ENCODE peak calls at places on chromosomes 16 and 17, in six cellular contexts. I is HCT116, Y is GM12878, S is HepG2, B is SK-N-SH, K is K562. U is an unnamed sample.

GRCh38 chr17:32930512-32930911 is 2.6 kb downstream of the TMEM98 start:
- DNase-seq in Y (no peak), I (no peak), S (no peak), K (no peak), B (no peak), U (no peak)

GRCh38 chr16:30065943-30066881 is 652 bp downstream of the ALDOA start:
- DNase-seq in K (peak), B (peak), S (no peak), I (no peak), Y (no peak), U (no peak)

GRCh38 chr16:82776466-82777146 is 149.8 kb downstream of the CDH13 start:
- DNase-seq in S (no peak), I (no peak), B (no peak), K (no peak), Y (no peak), U (no peak)

GRCh38 chr16:3734084-3734757 is 16.9 kb upstream of the TRAP1 start:
- DNase-seq in B (no peak), K (no peak), Y (no peak), I (no peak), S (no peak), U (no peak)

GRCh38 chr16:59907671-59908070 is 1173.6 kb upstream of the GOT2 start:
- DNase-seq in Y (no peak), B (no peak), I (no peak), K (no peak), S (no peak), U (no peak)

GRCh38 chr17:1942666-1943431 is 82.3 kb downstream of the RTN4RL1 start:
- DNase-seq in I (no peak), Y (no peak), K (no peak), S (no peak), B (no peak), U (no peak)

GRCh38 chr17:41617698-41618097 is 5.1 kb upstream of the KRT16 start:
- DNase-seq in S (no peak), B (no peak), Y (no peak), I (no peak), K (no peak), U (no peak)

GRCh38 chr16:31710880-31711279 is 162.7 kb upstream of the ZNF267 start:
- DNase-seq in S (no peak), K (no peak), Y (no peak), B (no peak), I (no peak), U (no peak)

GRCh38 chr16:24850289-24850931 is 4.6 kb downstream of the SLC5A11 start:
- DNase-seq in K (no peak), I (no peak), B (no peak), S (no peak), Y (no peak), U (no peak)

GRCh38 chr16:14600164-14600563 is 29.9 kb downstream of the PARN start:
- DNase-seq in K (peak), S (peak), Y (no peak), B (peak), I (peak), U (peak)

GRCh38 chr17:64024781-64025731 is 4.6 kb upstream of the ICAM2 start:
- DNase-seq in Y (no peak), S (no peak), B (no peak), K (no peak), I (no peak), U (no peak)

GRCh38 chr17:15273141-15273793 is 8.1 kb upstream of the PMP22 start:
- DNase-seq in K (no peak), S (no peak), Y (no peak), B (no peak), I (no peak), U (no peak)

GRCh38 chr16:84266451-84266850 is 26.6 kb upstream of the KCNG4 start:
- DNase-seq in Y (peak), K (peak), S (peak), B (peak), I (peak), U (no peak)

GRCh38 chr17:65449495-65449894 is 112.0 kb downstream of the AXIN2 start:
- DNase-seq in Y (no peak), I (no peak), S (no peak), K (no peak), B (no peak), U (no peak)

GRCh38 chr17:45123930-45124796 is 8.2 kb downstream of the PLCD3 start:
- DNase-seq in I (peak), K (peak), Y (no peak), B (peak), S (peak), U (no peak)

GRCh38 chr17:51745993-51746392 is 412.5 kb downstream of the CA10 start:
- DNase-seq in Y (no peak), K (no peak), I (no peak), S (no peak), B (peak), U (no peak)

GRCh38 chr16:56195151-56195550 is 3.9 kb downstream of the GNAO1 start:
- DNase-seq in Y (no peak), B (no peak), I (no peak), K (no peak), S (no peak), U (no peak)

GRCh38 chr17:43560461-43561427 is 14.6 kb upstream of the ETV4 start:
- DNase-seq in Y (no peak), K (no peak), B (no peak), S (no peak), I (no peak), U (no peak)

GRCh38 chr17:58006924-58007780 is at the start of gene SRSF1:
- DNase-seq in I (peak), Y (peak), K (peak), S (peak), B (peak), U (peak)

GRCh38 chr17:28327709-28328108 is 7.6 kb downstream of the IFT20 start:
- DNase-seq in S (no peak), K (no peak), B (no peak), I (no peak), Y (no peak), U (no peak)

GRCh38 chr17:50087246-50087911 is 7.8 kb upstream of the PDK2 start:
- DNase-seq in I (peak), S (peak), Y (no peak), B (peak), K (peak), U (no peak)

GRCh38 chr17:50206604-50207293 is 5.3 kb upstream of the COL1A1 start:
- DNase-seq in Y (no peak), K (peak), B (peak), S (no peak), I (no peak), U (no peak)

GRCh38 chr17:35373532-35373983 is at the start of gene SLFN11:
- DNase-seq in B (peak), K (no peak), Y (peak), I (no peak), S (no peak), U (no peak)

GRCh38 chr17:50074227-50074626 is 18.3 kb downstream of the ITGA3 start:
- DNase-seq in S (no peak), B (no peak), I (no peak), Y (no peak), K (no peak), U (no peak)

GRCh38 chr17:45857977-45858708 is 13.5 kb downstream of the SPPL2C start:
- DNase-seq in K (peak), I (no peak), S (peak), B (no peak), Y (no peak), U (no peak)

GRCh38 chr16:51161440-51162195 is 10.5 kb upstream of the SALL1 start:
- DNase-seq in B (no peak), K (no peak), S (no peak), I (no peak), Y (no peak), U (no peak)

GRCh38 chr16:70691223-70692129 is 5.6 kb upstream of the MTSS2 start:
- DNase-seq in I (no peak), B (peak), S (peak), Y (no peak), K (no peak), U (no peak)

GRCh38 chr16:70692130-70692470 is 6.2 kb upstream of the MTSS2 start:
- DNase-seq in Y (no peak), I (no peak), K (no peak), B (no peak), S (no peak), U (no peak)

GRCh38 chr16:70693231-70693671 is 7.4 kb upstream of the MTSS2 start:
- DNase-seq in I (no peak), Y (no peak), S (no peak), K (no peak), B (no peak), U (no peak)

GRCh38 chr16:70694088-70694487 is 8.2 kb upstream of the MTSS2 start:
- DNase-seq in B (no peak), K (no peak), I (no peak), S (no peak), Y (no peak), U (peak)

GRCh38 chr16:70692481-70693203 is 6.8 kb upstream of the MTSS2 start:
- DNase-seq in S (peak), B (no peak), I (no peak), Y (no peak), K (no peak), U (no peak)
- TF ChIP-seq SIN3A in S (no peak), B (no peak), I (no peak), Y (no peak), K (no peak), U (no peak)

GRCh38 chr16:88312732-88313131 is 70.0 kb upstream of the ZNF469 start:
- DNase-seq in Y (no peak), S (peak), B (no peak), I (no peak), K (no peak), U (no peak)
- TF ChIP-seq CTCF in Y (no peak), S (no peak), B (no peak), I (no peak), K (no peak), U (no peak)

DNA sequence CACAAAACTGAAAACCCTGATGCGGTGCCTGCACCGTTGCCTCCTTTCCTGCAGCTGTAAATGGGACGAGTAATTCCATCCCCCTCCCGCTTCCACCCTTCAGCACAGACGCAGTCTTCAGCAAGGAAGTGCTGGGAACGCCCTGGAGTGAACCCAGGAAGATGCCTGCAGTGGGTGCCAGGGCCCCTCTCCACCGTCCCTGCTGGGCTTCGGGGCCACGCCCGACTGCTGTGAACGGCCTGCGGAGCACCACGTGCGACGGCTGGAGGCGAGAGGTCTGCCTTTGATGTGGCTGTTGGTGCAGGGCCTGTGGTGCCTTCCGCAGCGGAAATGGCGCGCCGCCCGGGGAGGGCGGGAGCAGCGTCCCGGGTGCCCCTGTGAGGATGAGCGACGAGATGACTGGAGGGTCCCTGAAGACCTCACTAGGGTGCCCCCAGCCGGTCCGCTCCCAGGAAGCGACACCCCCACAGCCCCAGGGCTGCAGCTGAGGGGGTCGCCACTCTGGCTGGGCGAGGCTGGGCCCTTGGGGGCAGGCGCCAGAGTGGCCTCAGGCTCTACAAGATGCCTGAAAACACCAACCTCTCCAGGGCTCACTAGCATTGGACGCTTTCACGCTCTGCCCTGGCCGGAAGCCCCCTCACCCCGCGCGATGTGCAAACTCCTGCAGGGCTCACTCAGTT is 749 bp upstream of the MC1R start:
- DNase-seq in S (peak), K (peak), Y (peak), I (peak), B (peak), U (no peak)
- TF ChIP-seq REST in S (no peak), K (no peak), Y (no peak), I (no peak), B (peak), U (no peak)

GRCh38 chr17:10724546-10725195 is 5.2 kb downstream of the TMEM220 start:
- DNase-seq in S (no peak), K (no peak), B (no peak), I (no peak), Y (no peak), U (no peak)
- TF ChIP-seq SIN3A in S (no peak), K (no peak), B (no peak), I (no peak), Y (no peak), U (no peak)

DNA sequence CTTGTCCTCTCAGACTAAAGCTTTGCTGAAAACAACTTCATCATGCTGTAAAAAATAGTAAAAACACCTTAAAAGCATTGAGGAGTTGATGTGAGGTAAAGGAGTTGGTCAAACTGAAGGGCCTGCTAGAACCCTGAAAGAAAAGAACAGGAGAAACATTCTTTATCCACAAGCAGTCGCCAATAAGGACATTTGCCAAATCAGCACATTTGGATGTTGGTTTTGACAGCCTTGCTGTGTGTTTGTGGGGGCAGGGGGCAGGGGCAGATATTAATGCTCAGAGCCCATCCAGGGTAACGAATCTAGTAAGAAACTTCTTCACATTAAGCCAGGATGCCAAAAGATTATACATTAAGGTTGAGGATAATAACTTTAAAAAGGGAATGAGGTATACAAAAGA is 399.9 kb upstream of the ZFHX3 start:
- DNase-seq in S (no peak), Y (no peak), I (no peak), B (no peak), K (no peak), U (no peak)
- TF ChIP-seq CTCF in S (no peak), Y (no peak), I (no peak), B (no peak), K (no peak), U (no peak)

DNA sequence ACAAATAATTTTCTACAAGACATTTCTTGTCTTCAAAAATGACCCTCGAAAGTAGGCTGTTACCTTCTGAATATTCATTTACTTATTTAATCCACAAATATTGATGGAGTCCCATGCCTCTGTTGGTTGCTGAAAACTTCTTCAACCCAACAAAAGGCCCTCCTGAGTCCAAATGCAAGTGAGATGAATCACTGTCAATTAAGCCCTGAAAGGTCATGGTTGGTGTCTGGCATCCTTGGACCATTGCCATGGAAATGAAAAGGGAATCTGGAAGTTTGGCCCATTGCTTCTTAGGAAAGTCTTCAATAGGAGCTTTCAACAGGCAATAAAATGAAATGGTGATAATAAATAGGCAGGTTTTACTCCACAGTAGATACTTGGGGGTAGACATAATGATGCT is 364.7 kb upstream of the DYNLRB2 start:
- DNase-seq in I (no peak), Y (no peak), K (no peak), S (no peak), B (no peak), U (no peak)
- TF ChIP-seq REST in I (no peak), Y (no peak), K (no peak), S (no peak), B (no peak), U (no peak)

GRCh38 chr17:81590121-81590520 is 38.0 kb upstream of the FAAP100 start:
- DNase-seq in B (no peak), Y (no peak), I (no peak), K (no peak), S (no peak), U (no peak)
- TF ChIP-seq SIN3A in B (no peak), Y (no peak), I (no peak), K (no peak), S (no peak), U (no peak)

GRCh38 chr17:27206447-27206846 is 87.5 kb upstream of the WSB1 start:
- DNase-seq in Y (no peak), I (peak), K (peak), S (peak), B (no peak), U (no peak)
- TF ChIP-seq CTCF in Y (peak), I (peak), K (peak), S (peak), B (peak), U (peak)

DNA sequence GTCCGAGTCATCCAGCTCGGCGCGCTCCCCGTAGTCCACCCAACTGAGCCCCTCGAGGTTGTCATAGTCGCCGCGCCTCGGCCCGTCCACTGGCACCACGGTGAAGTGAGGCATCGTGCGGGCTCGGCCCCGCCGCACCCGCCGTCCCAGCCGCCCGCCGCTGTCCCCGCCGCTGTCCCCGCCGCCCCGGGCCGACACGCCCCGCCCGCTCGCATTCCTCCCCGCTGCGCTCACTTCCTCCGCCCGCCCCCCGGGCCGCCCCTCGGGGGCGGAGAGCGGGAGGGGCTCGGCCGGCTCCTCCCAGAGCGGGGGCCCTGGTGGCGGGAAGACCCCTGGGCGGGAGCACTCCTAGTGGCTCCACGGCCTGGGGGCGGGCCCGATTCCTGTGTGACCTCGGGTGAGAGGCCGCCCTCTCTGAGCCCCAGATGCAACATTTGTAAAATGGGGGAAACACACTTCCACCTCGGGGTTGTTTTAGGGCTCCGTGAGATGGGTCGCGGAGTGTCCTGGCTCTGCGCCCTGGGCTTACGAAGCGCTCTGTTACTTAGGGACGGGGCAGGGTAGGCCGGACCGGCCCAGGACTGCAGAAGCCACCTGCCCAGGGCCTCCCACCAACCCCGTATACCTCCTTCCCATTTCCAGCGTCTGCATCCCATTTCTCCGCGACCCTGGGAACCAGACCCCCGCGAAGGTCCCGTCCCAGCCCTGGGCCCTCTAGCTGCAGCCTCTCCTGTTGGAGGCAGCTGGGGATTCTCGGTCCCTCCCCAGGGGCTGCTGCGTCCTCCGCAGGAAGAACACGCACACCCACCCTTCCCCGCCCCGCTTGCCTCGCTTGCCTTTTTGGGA is at the start of gene SLC12A4:
- DNase-seq in B (peak), S (peak), I (peak), Y (no peak), K (peak), U (no peak)
- TF ChIP-seq REST in B (peak), S (peak), I (no peak), Y (no peak), K (no peak), U (no peak)

DNA sequence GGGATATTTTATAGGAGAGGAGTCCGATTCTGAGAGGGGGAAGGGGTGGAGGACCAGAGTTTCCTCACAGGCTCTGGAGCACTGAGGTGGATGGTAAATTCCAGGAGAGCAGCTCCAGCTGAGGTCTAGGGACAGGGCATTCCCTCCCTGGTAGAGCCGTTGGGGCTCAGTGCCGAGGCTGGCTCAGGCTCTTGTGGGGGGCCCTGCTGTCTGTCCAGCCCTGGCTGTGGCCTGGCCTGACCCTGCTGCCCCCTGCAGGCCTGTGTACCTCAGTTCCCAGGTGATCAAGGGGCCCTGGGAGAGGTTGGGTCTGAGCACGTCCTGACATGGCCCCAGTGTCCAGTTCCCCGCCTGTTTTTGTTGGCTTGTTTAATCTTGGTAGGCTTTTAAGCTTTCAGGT is 16.8 kb downstream of the ZNF750 start:
- DNase-seq in S (peak), I (no peak), K (peak), Y (no peak), B (peak), U (no peak)
- TF ChIP-seq SIN3A in S (no peak), I (no peak), K (no peak), Y (no peak), B (no peak), U (no peak)